ENCODE peak calls at places on chromosomes 4 and X, in ten cellular contexts. One of them, this sample, is unnamed.
A peak's percentile ranks its signal among the peaks of the same experiment; 100 is the strongest.

GRCh38 chr4:168993724-168994510 is 16.1 kb downstream of the CBR4 start:
- DNase-seq in epithelial cell of esophagus: no peak
- DNase-seq in MCF 10A: peak; percentile 21
- DNase-seq in Peyer's patch: no peak
- DNase-seq in type B pancreatic cell: no peak
- DNase-seq in WERI-Rb-1: peak; percentile 27
- DNase-seq in cardiac fibroblast: peak; percentile 38
- DNase-seq in left lung: no peak
- DNase-seq in heart right ventricle: no peak
- DNase-seq in suprapubic skin: no peak
- DNase-seq in this sample: peak; percentile 45

GRCh38 chr4:3013839-3014350 is 50.5 kb downstream of the GRK4 start:
- DNase-seq in epithelial cell of esophagus: no peak
- DNase-seq in MCF 10A: no peak
- DNase-seq in Peyer's patch: no peak
- DNase-seq in type B pancreatic cell: no peak
- DNase-seq in WERI-Rb-1: no peak
- DNase-seq in cardiac fibroblast: no peak
- DNase-seq in left lung: no peak
- DNase-seq in heart right ventricle: no peak
- DNase-seq in suprapubic skin: peak; percentile 11
- DNase-seq in this sample: peak; percentile 29

GRCh38 chr4:77025643-77026321 is 50.0 kb downstream of the CCNI start:
- DNase-seq in epithelial cell of esophagus: no peak
- DNase-seq in MCF 10A: no peak
- DNase-seq in Peyer's patch: no peak
- DNase-seq in type B pancreatic cell: no peak
- DNase-seq in WERI-Rb-1: no peak
- DNase-seq in cardiac fibroblast: peak; percentile 37
- DNase-seq in left lung: no peak
- DNase-seq in heart right ventricle: no peak
- DNase-seq in suprapubic skin: no peak
- DNase-seq in this sample: peak; percentile 14

GRCh38 chr4:14115106-14115505 is 487.6 kb upstream of the BOD1L1 start:
- DNase-seq in epithelial cell of esophagus: no peak
- DNase-seq in MCF 10A: no peak
- DNase-seq in Peyer's patch: no peak
- DNase-seq in type B pancreatic cell: no peak
- DNase-seq in WERI-Rb-1: peak; percentile 22
- DNase-seq in cardiac fibroblast: no peak
- DNase-seq in left lung: no peak
- DNase-seq in heart right ventricle: no peak
- DNase-seq in suprapubic skin: no peak
- DNase-seq in this sample: no peak

GRCh38 chrX:103628386-103629290 is at the start of gene TCEAL1:
- DNase-seq in epithelial cell of esophagus: peak; percentile 11
- DNase-seq in MCF 10A: peak; percentile 36
- DNase-seq in Peyer's patch: peak; percentile 88
- DNase-seq in type B pancreatic cell: no peak
- DNase-seq in WERI-Rb-1: peak; percentile 46
- DNase-seq in cardiac fibroblast: peak; percentile 40
- DNase-seq in left lung: peak; percentile 72
- DNase-seq in heart right ventricle: peak; percentile 46
- DNase-seq in suprapubic skin: peak; percentile 73
- DNase-seq in this sample: no peak

GRCh38 chr4:80705311-80705710 is 325.2 kb upstream of the BMP3 start:
- DNase-seq in epithelial cell of esophagus: no peak
- DNase-seq in MCF 10A: no peak
- DNase-seq in Peyer's patch: no peak
- DNase-seq in type B pancreatic cell: no peak
- DNase-seq in WERI-Rb-1: no peak
- DNase-seq in cardiac fibroblast: peak; percentile 3
- DNase-seq in left lung: no peak
- DNase-seq in heart right ventricle: no peak
- DNase-seq in suprapubic skin: no peak
- DNase-seq in this sample: no peak

GRCh38 chrX:150239946-150240642 is 123.0 kb upstream of the MAMLD1 start:
- DNase-seq in epithelial cell of esophagus: no peak
- DNase-seq in MCF 10A: no peak
- DNase-seq in Peyer's patch: no peak
- DNase-seq in type B pancreatic cell: no peak
- DNase-seq in WERI-Rb-1: no peak
- DNase-seq in cardiac fibroblast: no peak
- DNase-seq in left lung: no peak
- DNase-seq in heart right ventricle: no peak
- DNase-seq in suprapubic skin: no peak
- DNase-seq in this sample: no peak

GRCh38 chr4:52036875-52037274 is 1.2 kb downstream of the SGCB start:
- DNase-seq in epithelial cell of esophagus: no peak
- DNase-seq in MCF 10A: no peak
- DNase-seq in Peyer's patch: no peak
- DNase-seq in type B pancreatic cell: no peak
- DNase-seq in WERI-Rb-1: no peak
- DNase-seq in cardiac fibroblast: peak; percentile 5
- DNase-seq in left lung: no peak
- DNase-seq in heart right ventricle: no peak
- DNase-seq in suprapubic skin: no peak
- DNase-seq in this sample: no peak

GRCh38 chrX:134990475-134991473 is at the start of gene SMIM10:
- DNase-seq in epithelial cell of esophagus: peak; percentile 48
- DNase-seq in MCF 10A: peak; percentile 13
- DNase-seq in Peyer's patch: peak; percentile 69
- DNase-seq in type B pancreatic cell: peak; percentile 66
- DNase-seq in WERI-Rb-1: no peak
- DNase-seq in cardiac fibroblast: peak; percentile 86
- DNase-seq in left lung: peak; percentile 75
- DNase-seq in heart right ventricle: peak; percentile 84
- DNase-seq in suprapubic skin: peak; percentile 80
- DNase-seq in this sample: peak; percentile 83

GRCh38 chr4:165440415-165440882 is 61.6 kb downstream of the CPE start:
- DNase-seq in epithelial cell of esophagus: peak; percentile 86
- DNase-seq in MCF 10A: peak; percentile 97
- DNase-seq in Peyer's patch: no peak
- DNase-seq in type B pancreatic cell: no peak
- DNase-seq in WERI-Rb-1: no peak
- DNase-seq in cardiac fibroblast: peak; percentile 76
- DNase-seq in left lung: no peak
- DNase-seq in heart right ventricle: no peak
- DNase-seq in suprapubic skin: no peak
- DNase-seq in this sample: no peak

GRCh38 chr4:56626963-56627362 is 54.1 kb downstream of the HOPX start:
- DNase-seq in epithelial cell of esophagus: no peak
- DNase-seq in MCF 10A: no peak
- DNase-seq in Peyer's patch: no peak
- DNase-seq in type B pancreatic cell: no peak
- DNase-seq in WERI-Rb-1: peak; percentile 18
- DNase-seq in cardiac fibroblast: no peak
- DNase-seq in left lung: no peak
- DNase-seq in heart right ventricle: no peak
- DNase-seq in suprapubic skin: no peak
- DNase-seq in this sample: no peak

GRCh38 chr4:46254788-46255187 is 130.9 kb upstream of the GABRG1 start:
- DNase-seq in epithelial cell of esophagus: peak; percentile 1
- DNase-seq in MCF 10A: peak; percentile 18
- DNase-seq in Peyer's patch: no peak
- DNase-seq in type B pancreatic cell: no peak
- DNase-seq in WERI-Rb-1: no peak
- DNase-seq in cardiac fibroblast: peak; percentile 3
- DNase-seq in left lung: no peak
- DNase-seq in heart right ventricle: no peak
- DNase-seq in suprapubic skin: no peak
- DNase-seq in this sample: no peak

GRCh38 chr4:6258741-6259140 is 10.9 kb upstream of the WFS1 start:
- DNase-seq in epithelial cell of esophagus: no peak
- DNase-seq in MCF 10A: no peak
- DNase-seq in Peyer's patch: no peak
- DNase-seq in type B pancreatic cell: no peak
- DNase-seq in WERI-Rb-1: no peak
- DNase-seq in cardiac fibroblast: no peak
- DNase-seq in left lung: no peak
- DNase-seq in heart right ventricle: no peak
- DNase-seq in suprapubic skin: no peak
- DNase-seq in this sample: peak; percentile 36

GRCh38 chr4:109588176-109588575 is 28.1 kb downstream of the MCUB start:
- DNase-seq in epithelial cell of esophagus: peak; percentile 68
- DNase-seq in MCF 10A: peak; percentile 47
- DNase-seq in Peyer's patch: no peak
- DNase-seq in type B pancreatic cell: no peak
- DNase-seq in WERI-Rb-1: no peak
- DNase-seq in cardiac fibroblast: no peak
- DNase-seq in left lung: no peak
- DNase-seq in heart right ventricle: no peak
- DNase-seq in suprapubic skin: no peak
- DNase-seq in this sample: peak; percentile 69

GRCh38 chr4:74376888-74377483 is 12.0 kb downstream of the EREG start:
- DNase-seq in epithelial cell of esophagus: peak; percentile 75
- DNase-seq in MCF 10A: peak; percentile 79
- DNase-seq in Peyer's patch: no peak
- DNase-seq in type B pancreatic cell: no peak
- DNase-seq in WERI-Rb-1: no peak
- DNase-seq in cardiac fibroblast: peak; percentile 89
- DNase-seq in left lung: no peak
- DNase-seq in heart right ventricle: no peak
- DNase-seq in suprapubic skin: no peak
- DNase-seq in this sample: no peak

GRCh38 chrX:115616943-115617563 is 56.1 kb downstream of the PLS3 start:
- DNase-seq in epithelial cell of esophagus: peak; percentile 73
- DNase-seq in MCF 10A: peak; percentile 80
- DNase-seq in Peyer's patch: no peak
- DNase-seq in type B pancreatic cell: no peak
- DNase-seq in WERI-Rb-1: no peak
- DNase-seq in cardiac fibroblast: peak; percentile 20
- DNase-seq in left lung: no peak
- DNase-seq in heart right ventricle: no peak
- DNase-seq in suprapubic skin: no peak
- DNase-seq in this sample: no peak

DNA sequence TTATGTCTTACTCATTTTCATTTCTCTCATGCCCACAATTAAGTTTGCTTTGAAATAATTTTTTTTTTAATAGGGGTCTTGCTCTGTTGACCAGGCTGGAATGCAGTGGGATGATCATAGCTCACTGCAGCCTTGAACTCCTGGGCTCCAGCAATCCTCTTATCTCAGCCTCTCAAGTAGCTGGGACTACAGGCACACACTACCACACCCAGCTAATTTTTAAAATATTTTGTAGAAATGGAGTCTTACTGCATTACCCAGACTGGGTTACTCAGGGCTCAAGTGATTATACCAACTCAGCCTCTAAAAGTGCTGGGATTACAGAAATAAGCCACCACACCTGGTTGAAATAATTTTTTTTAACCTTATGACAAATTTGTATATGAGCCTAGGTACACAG is 19.2 kb upstream of the MAB21L2 start:
- DNase-seq in epithelial cell of esophagus: no peak
- DNase-seq in MCF 10A: no peak
- DNase-seq in Peyer's patch: no peak
- DNase-seq in type B pancreatic cell: no peak
- DNase-seq in WERI-Rb-1: no peak
- DNase-seq in cardiac fibroblast: no peak
- DNase-seq in left lung: no peak
- DNase-seq in heart right ventricle: no peak
- DNase-seq in suprapubic skin: no peak
- DNase-seq in this sample: no peak
- TF ChIP-seq CTCF in epithelial cell of esophagus: no peak
- TF ChIP-seq CTCF in MCF 10A: no peak
- TF ChIP-seq CTCF in Peyer's patch: no peak
- TF ChIP-seq CTCF in type B pancreatic cell: no peak
- TF ChIP-seq CTCF in WERI-Rb-1: no peak
- TF ChIP-seq CTCF in cardiac fibroblast: no peak
- TF ChIP-seq CTCF in left lung: no peak
- TF ChIP-seq CTCF in heart right ventricle: no peak
- TF ChIP-seq CTCF in suprapubic skin: no peak
- TF ChIP-seq CTCF in this sample: no peak

GRCh38 chr4:156971623-156972369 is at the start of gene PDGFC:
- DNase-seq in epithelial cell of esophagus: peak; percentile 52
- DNase-seq in MCF 10A: peak; percentile 63
- DNase-seq in Peyer's patch: peak; percentile 70
- DNase-seq in type B pancreatic cell: peak; percentile 84
- DNase-seq in WERI-Rb-1: peak; percentile 91
- DNase-seq in cardiac fibroblast: peak; percentile 78
- DNase-seq in left lung: peak; percentile 87
- DNase-seq in heart right ventricle: peak; percentile 74
- DNase-seq in suprapubic skin: peak; percentile 88
- DNase-seq in this sample: peak; percentile 94
- TF ChIP-seq CTCF in epithelial cell of esophagus: peak; percentile 37
- TF ChIP-seq CTCF in MCF 10A: peak; percentile 25
- TF ChIP-seq CTCF in Peyer's patch: no peak
- TF ChIP-seq CTCF in type B pancreatic cell: peak; percentile 71
- TF ChIP-seq CTCF in WERI-Rb-1: peak; percentile 74
- TF ChIP-seq CTCF in cardiac fibroblast: peak; percentile 38
- TF ChIP-seq CTCF in left lung: peak; percentile 36
- TF ChIP-seq CTCF in heart right ventricle: peak; percentile 64
- TF ChIP-seq CTCF in suprapubic skin: peak; percentile 56
- TF ChIP-seq CTCF in this sample: peak; percentile 15

DNA sequence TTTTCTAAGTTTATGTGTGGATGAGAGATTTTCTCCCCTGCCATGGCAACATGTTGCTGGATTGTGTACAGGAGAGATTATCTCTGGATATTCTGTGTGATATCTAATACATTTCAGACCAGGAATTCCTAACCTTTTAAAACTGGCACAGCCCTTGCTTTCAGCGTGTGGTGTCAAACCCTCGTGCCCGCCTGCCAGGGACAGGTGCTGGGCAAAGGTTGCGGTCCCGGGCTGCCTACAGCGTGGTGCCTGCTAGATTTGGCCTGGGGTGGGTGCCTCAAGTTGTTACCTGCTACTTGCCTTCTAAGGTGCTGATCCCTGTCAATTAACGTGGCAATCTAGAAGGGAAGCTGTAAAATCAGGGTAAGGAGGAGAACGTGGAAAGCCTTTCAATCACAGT is 100.6 kb downstream of the TMEM131L start:
- DNase-seq in epithelial cell of esophagus: no peak
- DNase-seq in MCF 10A: no peak
- DNase-seq in Peyer's patch: no peak
- DNase-seq in type B pancreatic cell: no peak
- DNase-seq in WERI-Rb-1: no peak
- DNase-seq in cardiac fibroblast: no peak
- DNase-seq in left lung: no peak
- DNase-seq in heart right ventricle: peak; percentile 27
- DNase-seq in suprapubic skin: no peak
- DNase-seq in this sample: no peak
- TF ChIP-seq CTCF in epithelial cell of esophagus: no peak
- TF ChIP-seq CTCF in MCF 10A: no peak
- TF ChIP-seq CTCF in Peyer's patch: no peak
- TF ChIP-seq CTCF in type B pancreatic cell: no peak
- TF ChIP-seq CTCF in WERI-Rb-1: no peak
- TF ChIP-seq CTCF in cardiac fibroblast: no peak
- TF ChIP-seq CTCF in left lung: no peak
- TF ChIP-seq CTCF in heart right ventricle: no peak
- TF ChIP-seq CTCF in suprapubic skin: no peak
- TF ChIP-seq CTCF in this sample: no peak

DNA sequence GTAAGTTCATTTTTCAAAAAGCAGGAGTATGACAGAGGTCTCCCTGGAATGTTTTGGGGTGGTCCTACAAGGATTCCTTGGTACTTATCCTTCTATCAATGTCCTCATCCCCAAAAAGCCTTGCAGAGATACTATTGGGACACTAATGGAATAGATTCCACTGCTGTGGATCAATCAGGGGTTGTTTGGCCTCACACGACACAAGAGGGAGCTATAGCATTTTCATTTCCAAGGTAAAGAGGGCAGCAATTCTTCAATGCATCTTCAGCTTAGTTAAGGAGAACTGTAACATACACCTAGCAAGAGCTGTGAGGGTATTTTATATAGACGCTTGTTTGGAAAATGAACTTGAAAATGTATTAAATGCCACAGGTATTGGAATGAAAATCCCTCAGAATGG is 50.9 kb downstream of the USP26 start:
- DNase-seq in epithelial cell of esophagus: peak; percentile 50
- DNase-seq in MCF 10A: peak; percentile 32
- DNase-seq in Peyer's patch: no peak
- DNase-seq in type B pancreatic cell: no peak
- DNase-seq in WERI-Rb-1: no peak
- DNase-seq in cardiac fibroblast: no peak
- DNase-seq in left lung: no peak
- DNase-seq in heart right ventricle: no peak
- DNase-seq in suprapubic skin: no peak
- DNase-seq in this sample: peak; percentile 54
- TF ChIP-seq CTCF in epithelial cell of esophagus: peak; percentile 52
- TF ChIP-seq CTCF in MCF 10A: peak; percentile 29
- TF ChIP-seq CTCF in Peyer's patch: no peak
- TF ChIP-seq CTCF in type B pancreatic cell: peak; percentile 72
- TF ChIP-seq CTCF in WERI-Rb-1: no peak
- TF ChIP-seq CTCF in cardiac fibroblast: no peak
- TF ChIP-seq CTCF in left lung: no peak
- TF ChIP-seq CTCF in heart right ventricle: peak; percentile 7
- TF ChIP-seq CTCF in suprapubic skin: no peak
- TF ChIP-seq CTCF in this sample: peak; percentile 25

This sample was measured in osteoblast.